ENCODE peak calls at places on chromosomes 7 and 10, in eight cellular contexts. I, V, O, T, U, C, A and D are unnamed samples.

GRCh38 chr10:101066890-101067355 is 5.1 kb downstream of the KAZALD1 start:
- DNase-seq in I (no peak), V (no peak), O (no peak), T (no peak), U (no peak), C (no peak), A (peak; percentile 16), D (no peak)

GRCh38 chr10:14674376-14675050 is 100.2 kb downstream of the FAM107B start:
- DNase-seq in I (peak; percentile 45), V (no peak), O (peak; percentile 14), T (no peak), U (no peak), C (no peak), A (no peak), D (no peak)

GRCh38 chr7:36400606-36401005 is 10.9 kb downstream of the ANLN start:
- DNase-seq in I (no peak), V (no peak), O (no peak), T (no peak), U (no peak), C (no peak), A (no peak), D (no peak)

GRCh38 chr7:129163875-129164544 is 19.5 kb downstream of the TSPAN33 start:
- DNase-seq in I (peak; percentile 66), V (no peak), O (no peak), T (no peak), U (no peak), C (peak; percentile 45), A (peak; percentile 33), D (peak; percentile 67)

GRCh38 chr10:119020627-119020946 is 8.9 kb upstream of the NANOS1 start:
- DNase-seq in I (no peak), V (no peak), O (no peak), T (no peak), U (no peak), C (no peak), A (peak; percentile 41), D (no peak)

GRCh38 chr10:100803908-100804307 is 58.5 kb downstream of the PAX2 start:
- DNase-seq in I (no peak), V (no peak), O (no peak), T (no peak), U (no peak), C (no peak), A (no peak), D (no peak)

GRCh38 chr10:103154464-103155299 is 38.4 kb downstream of the NT5C2 start:
- DNase-seq in I (no peak), V (no peak), O (no peak), T (no peak), U (no peak), C (no peak), A (no peak), D (no peak)

GRCh38 chr7:2974093-2974819 is 69.4 kb downstream of the CARD11 start:
- DNase-seq in I (no peak), V (no peak), O (peak; percentile 69), T (peak; percentile 13), U (no peak), C (no peak), A (no peak), D (no peak)

GRCh38 chr10:27741173-27742091 is 4.2 kb downstream of the MKX start:
- DNase-seq in I (no peak), V (no peak), O (no peak), T (peak; percentile 31), U (no peak), C (no peak), A (no peak), D (no peak)